ENCODE peak calls at places on chromosome 19, in five cellular contexts. X, Y, Q, B and M are unnamed samples.

GRCh38 chr19:35031072-35031881 is 1.0 kb downstream of the SCN1B start:
- DNase-seq in X (peak), Y (peak), Q (no peak), B (peak), M (no peak)

GRCh38 chr19:35267818-35268545 is 780 bp upstream of the USF2 start:
- DNase-seq in X (peak), Y (peak), Q (peak), B (peak), M (peak)

GRCh38 chr19:16369664-16370576 is 45.3 kb downstream of the KLF2 start:
- DNase-seq in X (no peak), Y (no peak), Q (no peak), B (no peak), M (peak)

GRCh38 chr19:52170863-52171320 is 529 bp downstream of the ZNF836 start:
- DNase-seq in X (no peak), Y (peak), Q (peak), B (peak), M (peak)

GRCh38 chr19:51002101-51002532 is 713 bp upstream of the KLK8 start:
- DNase-seq in X (no peak), Y (peak), Q (no peak), B (no peak), M (no peak)

GRCh38 chr19:53942001-53942786 is 20.5 kb upstream of the CACNG8 start:
- DNase-seq in X (no peak), Y (peak), Q (peak), B (no peak), M (no peak)

GRCh38 chr19:16202320-16203255 is 4.9 kb downstream of the AP1M1 start:
- DNase-seq in X (peak), Y (no peak), Q (no peak), B (no peak), M (no peak)

GRCh38 chr19:13334801-13335481 is 171.3 kb downstream of the CACNA1A start:
- DNase-seq in X (no peak), Y (no peak), Q (no peak), B (no peak), M (no peak)

GRCh38 chr19:55141696-55142095 is 7.3 kb downstream of the TNNT1 start:
- DNase-seq in X (no peak), Y (peak), Q (no peak), B (no peak), M (no peak)

GRCh38 chr19:11088508-11089253 is 582 bp upstream of the LDLR start:
- DNase-seq in X (no peak), Y (no peak), Q (peak), B (no peak), M (no peak)

GRCh38 chr19:57267294-57267693 is 13.0 kb upstream of the ZNF460 start:
- DNase-seq in X (peak), Y (no peak), Q (no peak), B (no peak), M (no peak)

GRCh38 chr19:41434450-41434849 is 5.3 kb downstream of the DMAC2 start:
- DNase-seq in X (no peak), Y (no peak), Q (no peak), B (no peak), M (peak)

GRCh38 chr19:41441321-41441945 is 1.5 kb upstream of the ERICH4 start:
- DNase-seq in X (no peak), Y (no peak), Q (peak), B (no peak), M (peak)

GRCh38 chr19:41436664-41436951 is 3.1 kb downstream of the DMAC2 start:
- DNase-seq in X (no peak), Y (no peak), Q (no peak), B (no peak), M (no peak)

GRCh38 chr19:41439441-41440222 is at the start of gene DMAC2:
- DNase-seq in X (peak), Y (peak), Q (peak), B (peak), M (peak)

DNA sequence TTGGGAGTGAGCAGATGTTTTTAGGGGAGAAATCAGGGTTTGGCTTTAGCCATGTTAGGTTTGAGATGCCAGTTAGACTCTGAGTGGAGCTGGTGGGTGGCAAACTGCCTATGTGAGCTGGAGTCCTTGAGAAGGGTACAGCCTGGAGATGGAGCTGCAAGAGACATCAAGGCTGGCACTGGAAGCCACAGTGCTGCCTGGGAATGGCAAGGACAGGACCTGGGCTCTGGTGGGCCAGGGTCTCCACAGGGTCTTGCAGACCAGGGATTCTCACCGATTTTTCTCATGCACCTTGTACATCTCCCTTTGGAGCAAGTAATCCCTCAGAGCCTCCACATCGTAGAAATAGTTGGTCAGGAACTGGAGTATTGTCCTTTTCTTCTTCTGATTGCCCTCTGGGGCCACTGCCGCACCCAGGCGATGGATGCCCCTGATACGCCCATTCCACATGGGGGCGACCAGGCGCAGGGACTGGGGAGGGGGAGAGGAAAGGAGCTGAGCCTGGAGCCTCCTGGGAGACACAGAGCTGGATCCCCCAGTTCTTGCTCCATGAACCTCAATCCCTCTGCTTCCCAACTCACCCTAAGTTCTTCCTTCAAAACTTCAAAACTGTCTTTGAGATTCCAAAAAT is 1.7 kb downstream of the DMAC2 start:
- DNase-seq in X (no peak), Y (no peak), Q (no peak), B (no peak), M (no peak)
- TF ChIP-seq CTCF in X (no peak), Y (no peak), Q (no peak), B (no peak), M (no peak)

DNA sequence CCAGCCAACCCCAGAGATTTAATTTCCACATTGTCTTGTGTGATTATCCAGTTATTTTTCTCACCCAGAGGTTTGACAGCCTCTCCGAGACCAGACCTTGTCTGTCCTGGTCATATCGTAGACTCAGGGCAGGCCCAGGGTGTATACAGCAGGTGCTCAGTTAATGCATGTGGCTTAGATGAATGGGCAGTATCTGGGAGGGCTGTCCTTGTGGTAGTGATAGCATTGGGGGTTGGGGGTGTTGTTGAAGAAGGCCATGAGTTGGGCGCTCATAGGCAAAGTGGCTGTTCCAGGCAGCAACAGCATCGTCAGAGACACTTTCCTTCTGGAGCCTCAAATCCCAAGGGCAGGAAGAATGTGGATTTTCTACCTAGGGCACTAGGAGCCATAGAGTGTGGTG is 16.9 kb downstream of the MAST3 start:
- DNase-seq in X (no peak), Y (no peak), Q (no peak), B (no peak), M (no peak)
- H3K27ac ChIP-seq in X (no peak), Y (no peak), Q (no peak), B (no peak), M (no peak)

GRCh38 chr19:43723588-43723987 is 7.7 kb downstream of the IRGC start:
- DNase-seq in X (no peak), Y (no peak), Q (no peak), B (no peak), M (no peak)
- TF ChIP-seq CTCF in X (no peak), Y (peak), Q (no peak), B (no peak), M (peak)

DNA sequence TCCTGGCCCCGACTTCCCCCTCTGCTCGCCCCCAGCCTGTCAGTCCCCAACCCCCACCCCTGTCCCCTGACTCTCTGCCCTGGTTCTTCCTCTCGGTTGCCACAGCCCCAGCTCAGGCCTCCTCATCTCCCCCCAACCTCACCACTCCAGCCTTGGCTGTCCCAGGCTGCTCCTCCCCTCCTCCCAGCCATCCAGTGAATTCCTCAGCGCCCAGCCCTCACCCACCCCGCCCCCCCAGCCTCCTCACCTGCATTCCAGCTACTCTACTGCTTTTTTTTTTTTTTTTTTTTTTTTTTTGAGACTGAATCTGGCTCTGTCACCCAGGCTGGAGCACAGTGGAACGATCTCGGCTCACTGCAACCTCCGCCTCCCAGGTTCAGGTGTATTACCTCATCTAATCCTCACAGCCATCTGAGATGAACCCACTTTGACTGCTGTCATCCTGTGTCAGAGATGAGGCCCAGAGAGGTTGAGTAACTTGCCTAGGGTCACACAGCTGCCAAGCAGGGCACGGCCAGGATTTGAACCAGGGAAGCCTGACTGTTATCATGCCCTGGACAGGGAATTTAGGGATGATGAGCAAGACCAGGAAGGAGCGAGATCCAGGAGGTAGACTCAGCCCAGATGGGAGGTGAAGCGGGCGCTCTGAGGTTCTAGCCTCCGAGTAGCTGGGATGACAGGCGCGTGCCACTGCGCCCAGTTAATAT is 2.6 kb downstream of the SULT2B1 start:
- DNase-seq in X (no peak), Y (peak), Q (no peak), B (no peak), M (no peak)
- H3K27ac ChIP-seq in X (no peak), Y (no peak), Q (no peak), B (no peak), M (no peak)

DNA sequence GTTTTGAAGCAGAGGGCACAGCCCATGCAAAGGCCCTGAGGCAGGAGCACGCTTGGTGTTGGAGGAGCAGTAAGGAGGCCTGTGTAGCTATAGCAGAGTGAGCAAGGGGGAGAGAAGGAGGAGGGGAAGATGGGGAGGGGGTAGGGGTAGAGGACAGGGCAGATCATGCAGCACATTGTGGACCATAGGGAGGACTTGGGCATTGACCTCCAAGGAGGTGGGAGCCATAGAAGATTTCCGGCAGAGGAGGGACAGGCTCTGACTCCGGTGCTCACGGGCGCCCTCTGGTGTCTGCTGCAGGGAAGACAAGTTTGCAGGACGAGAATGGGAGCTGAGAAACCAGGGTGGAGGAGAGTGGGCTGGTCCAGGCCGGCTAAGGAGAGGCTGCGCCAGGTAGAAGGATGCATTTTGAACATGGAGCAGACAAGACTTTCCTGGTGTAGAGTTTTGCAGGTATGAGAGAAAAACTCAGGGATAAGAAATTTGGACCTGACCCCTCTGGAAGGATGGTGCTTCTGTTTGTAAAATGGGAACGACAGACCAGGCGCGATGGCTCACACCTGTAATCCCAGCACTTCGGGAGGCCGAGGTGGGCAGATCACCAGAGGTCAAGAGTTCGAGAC is 13.7 kb upstream of the CREB3L3 start:
- DNase-seq in X (no peak), Y (peak), Q (peak), B (peak), M (peak)
- TF ChIP-seq CTCF in X (peak), Y (peak), Q (peak), B (peak), M (peak)

DNA sequence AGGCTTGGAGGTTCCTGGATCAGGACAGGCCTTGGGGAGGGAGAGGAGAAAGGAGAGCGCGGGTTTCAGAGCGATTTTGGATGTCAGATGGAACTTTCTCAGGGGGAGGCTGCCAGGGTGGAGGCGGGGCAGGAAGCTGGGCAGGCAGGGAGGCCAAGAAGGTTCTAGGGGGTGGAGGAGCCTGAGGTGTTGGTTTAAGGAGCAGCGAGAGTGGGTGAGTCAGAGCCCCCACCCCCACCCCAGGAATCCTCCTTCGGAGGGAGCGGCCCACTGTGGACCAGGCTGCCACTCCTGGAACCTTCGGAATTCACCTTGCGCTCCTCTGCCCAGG is 15.9 kb upstream of the NOP53 start:
- DNase-seq in X (peak), Y (peak), Q (no peak), B (peak), M (no peak)
- H3K27ac ChIP-seq in X (peak), Y (no peak), Q (peak), B (peak), M (peak)

GRCh38 chr19:42942187-42942789 is 5.3 kb upstream of the PSG7 start:
- DNase-seq in X (peak), Y (no peak), Q (peak), B (no peak), M (no peak)
- TF ChIP-seq CTCF in X (peak), Y (peak), Q (peak), B (no peak), M (no peak)

GRCh38 chr19:6482343-6482686 is 728 bp upstream of the DENND1C start:
- DNase-seq in X (no peak), Y (no peak), Q (no peak), B (no peak), M (no peak)
- H3K27ac ChIP-seq in X (no peak), Y (no peak), Q (no peak), B (no peak), M (peak)

DNA sequence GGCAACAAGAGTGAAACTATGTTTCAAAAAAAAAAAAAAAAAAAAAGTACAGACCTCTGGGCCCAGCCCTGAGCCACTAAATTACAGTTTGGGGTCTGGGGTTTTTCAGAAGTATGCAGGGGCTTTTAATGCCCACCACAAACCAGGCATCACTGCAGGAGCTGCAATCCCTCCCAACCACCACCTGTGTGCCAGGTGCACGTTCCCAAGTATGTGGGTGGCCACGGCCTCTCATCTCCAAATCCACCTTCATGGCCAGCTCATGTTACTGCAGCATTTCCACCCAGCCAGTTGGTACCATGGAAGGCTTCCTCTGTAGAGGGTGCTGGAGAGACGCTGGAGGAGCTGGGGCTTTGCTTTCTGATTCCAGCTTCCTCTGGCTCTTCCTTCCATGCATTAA is 26.5 kb downstream of the CEP89 start:
- DNase-seq in X (no peak), Y (no peak), Q (no peak), B (no peak), M (no peak)
- TF ChIP-seq CTCF in X (no peak), Y (peak), Q (no peak), B (no peak), M (no peak)